ENCODE peak calls at places on chromosomes 5 and 9, in four cellular contexts. N is PC-9, Q is aorta, D is thyroid gland. Y is an unnamed sample. For H3K36me3, the result is how much of the 10 kb centered on the place peaks cover.

GRCh38 chr9:121286973-121287721 is 19.2 kb downstream of the GSN start:
- DNase-seq in Q (peak), D (peak), N (peak), Y (peak)

GRCh38 chr5:76807296-76807695 is 11.5 kb upstream of the F2RL1 start:
- DNase-seq in D (peak), Q (peak), N (peak), Y (peak)

GRCh38 chr5:96293966-96294886 is 138.8 kb downstream of the PCSK1 start:
- DNase-seq in Q (no peak), D (no peak), N (no peak), Y (no peak)

GRCh38 chr5:147481857-147482256 is 28.0 kb downstream of the DPYSL3 start:
- DNase-seq in Q (no peak), N (no peak), D (no peak), Y (peak)

GRCh38 chr9:125079931-125080330 is 63.4 kb downstream of the SCAI start:
- DNase-seq in Q (no peak), N (no peak), D (no peak), Y (no peak)

GRCh38 chr5:138661991-138662434 is 86.8 kb upstream of the HSPA9 start:
- DNase-seq in D (no peak), Q (no peak), N (no peak), Y (no peak)

GRCh38 chr5:34586117-34586885 is 69.8 kb upstream of the RAI14 start:
- DNase-seq in Q (no peak), N (peak), D (no peak), Y (no peak)

GRCh38 chr5:39928709-39929108 is 503.9 kb upstream of the DAB2 start:
- DNase-seq in N (no peak), Q (no peak), D (no peak), Y (no peak)

GRCh38 chr5:77367733-77368132 is 124.4 kb downstream of the WDR41 start:
- DNase-seq in N (no peak), Q (peak), D (no peak), Y (no peak)

GRCh38 chr9:85024374-85024773 is 354.8 kb downstream of the NTRK2 start:
- DNase-seq in N (no peak), Q (no peak), D (no peak), Y (no peak)

GRCh38 chr5:76422742-76423141 is 19.7 kb downstream of the IQGAP2 start:
- DNase-seq in N (no peak), D (no peak), Q (no peak), Y (no peak)

GRCh38 chr5:93582677-93583524 is at the start of gene NR2F1:
- DNase-seq in Q (no peak), D (peak), N (peak), Y (peak)

GRCh38 chr9:17734674-17735073 is 155.8 kb downstream of the SH3GL2 start:
- DNase-seq in D (no peak), Q (no peak), N (no peak), Y (no peak)

GRCh38 chr5:42826757-42827156 is 15.1 kb upstream of the SELENOP start:
- DNase-seq in Q (no peak), N (no peak), D (no peak), Y (no peak)

GRCh38 chr5:154207204-154207603 is 16.7 kb downstream of the GALNT10 start:
- DNase-seq in N (no peak), Q (no peak), D (no peak), Y (no peak)
- H3K27ac ChIP-seq in N (no peak), Q (no peak), D (no peak), Y (no peak)

DNA sequence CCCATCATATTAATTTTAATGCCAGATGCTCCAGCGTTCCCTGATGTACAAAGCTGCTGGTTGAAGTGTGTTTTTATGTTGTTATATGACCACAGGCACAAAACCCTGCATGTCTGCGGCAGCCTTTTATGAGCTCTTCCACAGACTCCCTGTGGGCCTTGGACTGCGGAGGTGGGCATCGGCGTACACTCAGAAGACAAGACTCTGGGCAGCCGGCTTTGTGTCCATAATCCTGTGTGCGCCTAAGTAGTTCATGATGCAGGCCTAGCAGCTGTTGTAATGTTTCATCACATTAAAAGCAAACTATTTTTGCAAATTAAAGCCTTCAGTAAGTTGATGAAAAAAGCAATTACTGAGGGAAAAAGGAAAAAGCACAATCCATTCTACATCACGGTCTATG is 78.8 kb downstream of the SEMA6A start:
- DNase-seq in N (no peak), Q (no peak), D (no peak), Y (no peak)
- H3K36me3 ChIP-seq in N (under half), Q (under half), D (under half), Y (under half)

DNA sequence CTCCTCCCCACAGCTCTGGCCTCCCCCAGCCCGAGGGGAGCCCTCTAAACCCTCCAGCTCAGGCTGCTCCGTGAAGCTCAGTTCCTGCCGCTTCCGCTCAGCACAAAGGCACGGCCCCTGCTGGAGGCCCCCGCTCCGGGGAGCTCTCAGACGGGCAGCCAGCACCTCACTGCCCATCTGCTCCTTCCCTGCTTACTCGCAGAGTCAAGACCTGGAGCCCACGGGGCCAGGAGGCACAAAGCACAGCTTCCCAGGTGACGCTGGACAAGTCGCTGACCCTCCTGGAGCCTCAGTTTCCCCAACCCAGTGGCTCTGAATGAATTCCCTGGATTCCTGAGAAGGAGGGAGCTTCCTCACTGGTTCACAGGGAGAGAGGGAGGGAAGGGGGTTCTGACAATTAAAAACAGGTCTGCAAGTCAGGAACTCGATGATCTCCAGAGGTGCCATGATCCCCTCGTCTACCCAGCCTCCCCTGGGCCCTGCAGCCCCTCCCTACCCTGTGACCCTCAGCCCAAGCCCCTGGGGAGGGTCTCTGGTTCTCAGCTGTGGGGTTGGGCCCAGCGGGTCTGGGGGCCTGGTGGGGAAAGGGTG is 36.2 kb downstream of the VAV2 start:
- DNase-seq in N (no peak), Q (peak), D (peak), Y (no peak)
- H3K27ac ChIP-seq in N (no peak), Q (no peak), D (peak), Y (peak)

GRCh38 chr5:154791535-154791934 is 36.4 kb downstream of the LARP1 start:
- DNase-seq in D (no peak), N (no peak), Q (no peak), Y (no peak)
- H3K36me3 ChIP-seq in D (under half), N (under half), Q (under half), Y (half or more)

DNA sequence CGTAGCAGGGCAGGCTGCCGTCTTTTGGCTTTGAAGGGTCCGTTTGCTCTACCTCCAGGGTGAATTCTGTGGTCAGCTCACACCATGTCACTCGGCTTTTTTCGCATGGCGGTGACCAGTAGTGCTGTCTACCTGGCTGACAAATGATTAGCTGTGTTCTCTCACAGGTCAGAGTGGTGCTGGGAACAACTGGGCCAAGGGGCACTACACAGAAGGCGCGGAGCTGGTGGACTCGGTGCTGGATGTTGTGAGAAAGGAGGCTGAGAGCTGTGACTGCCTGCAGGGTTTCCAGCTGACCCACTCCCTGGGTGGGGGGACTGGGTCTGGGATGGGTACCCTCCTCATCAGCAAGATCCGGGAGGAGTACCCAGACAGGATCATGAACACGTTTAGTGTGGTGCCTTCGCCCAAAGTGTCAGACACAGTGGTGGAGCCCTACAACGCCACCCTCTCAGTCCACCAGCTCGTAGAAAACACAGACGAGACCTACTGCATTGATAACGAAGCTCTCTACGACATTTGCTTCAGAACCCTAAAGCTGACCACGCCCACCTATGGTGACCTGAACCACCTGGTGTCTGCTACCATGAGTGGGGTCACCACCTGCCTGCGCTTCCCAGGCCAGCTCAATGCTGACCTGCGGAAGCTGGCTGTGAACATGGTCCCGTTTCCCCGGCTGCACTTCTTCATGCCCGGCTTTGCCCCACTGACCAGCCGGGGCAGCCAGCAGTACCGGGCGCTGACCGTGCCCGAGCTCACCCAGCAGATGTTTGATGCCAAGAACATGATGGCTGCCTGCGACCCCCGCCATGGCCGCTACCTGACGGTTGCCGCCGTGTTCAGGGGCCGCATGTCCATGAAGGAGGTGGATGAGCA is 1.5 kb downstream of the TUBB4B start:
- DNase-seq in D (no peak), N (no peak), Q (no peak), Y (no peak)
- H3K27ac ChIP-seq in D (no peak), N (peak), Q (no peak), Y (no peak)

GRCh38 chr9:136046555-136046921 is 48.6 kb downstream of the NACC2 start:
- DNase-seq in N (no peak), Q (no peak), D (no peak), Y (no peak)

GRCh38 chr9:136047076-136047774 is 47.9 kb downstream of the NACC2 start:
- DNase-seq in N (no peak), Q (no peak), D (no peak), Y (no peak)

GRCh38 chr9:136044971-136045594 is 50.0 kb downstream of the NACC2 start:
- DNase-seq in N (no peak), D (no peak), Q (no peak), Y (no peak)

GRCh38 chr9:136044207-136044970 is 50.7 kb downstream of the NACC2 start:
- DNase-seq in D (no peak), N (no peak), Q (no peak), Y (no peak)

DNA sequence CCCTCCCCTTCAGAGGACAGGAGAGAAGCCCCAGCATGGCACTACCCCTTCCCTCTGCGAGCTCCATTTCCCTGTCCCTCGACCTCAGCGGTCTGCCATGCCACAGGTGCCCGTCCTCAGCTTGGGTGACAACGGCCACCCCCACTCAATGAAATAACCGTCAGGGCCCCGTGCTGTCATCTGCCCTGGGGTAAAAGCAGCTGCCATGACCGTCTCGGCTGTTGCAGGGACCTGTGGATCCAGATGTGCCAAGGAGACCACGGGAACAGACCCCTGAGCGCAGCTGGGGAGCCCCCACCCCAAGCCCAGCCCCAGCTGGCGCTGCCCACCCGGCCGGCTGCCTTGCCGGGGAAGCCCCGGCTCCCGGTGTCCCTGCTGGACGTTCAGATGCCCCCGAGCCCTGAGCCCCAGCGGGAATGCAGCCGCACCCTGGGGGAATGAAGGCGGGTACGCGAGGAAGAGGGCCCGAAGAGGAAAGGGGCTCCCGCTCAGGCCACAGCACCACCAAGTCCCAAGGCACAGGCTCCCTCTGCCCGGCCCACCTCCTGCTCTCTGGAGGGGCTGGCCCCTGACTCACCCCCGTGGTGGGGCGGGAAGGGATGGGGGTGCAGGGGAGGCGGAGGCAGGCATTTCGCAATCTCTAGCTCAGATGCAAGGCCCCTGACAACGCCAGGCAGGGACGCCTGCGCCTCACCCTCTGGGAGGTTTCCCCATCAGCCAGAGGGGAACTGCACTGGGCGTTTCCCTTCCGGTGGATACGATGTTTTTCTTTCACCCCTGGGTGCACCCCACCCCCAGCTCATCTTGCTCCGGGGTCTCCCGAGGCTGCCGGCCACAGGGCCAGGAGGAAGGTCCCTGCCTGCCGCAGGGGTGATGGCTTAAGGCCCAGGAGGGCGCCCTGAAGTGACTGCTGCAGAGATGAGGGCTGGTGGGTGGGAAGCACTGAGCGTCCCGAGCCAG is 49.2 kb downstream of the NACC2 start:
- DNase-seq in Q (no peak), N (no peak), D (no peak), Y (no peak)
- H3K36me3 ChIP-seq in Q (under half), N (under half), D (under half), Y (under half)

GRCh38 chr9:76944011-76944410 is 38.1 kb upstream of the PRUNE2 start:
- DNase-seq in Q (no peak), D (no peak), N (no peak), Y (no peak)
- H3K27ac ChIP-seq in Q (no peak), D (no peak), N (no peak), Y (no peak)

GRCh38 chr5:134819404-134819963 is 26.3 kb upstream of the C5orf24 start:
- DNase-seq in D (no peak), N (no peak), Q (no peak), Y (no peak)

GRCh38 chr5:134824681-134825080 is 21.1 kb upstream of the C5orf24 start:
- DNase-seq in N (no peak), Q (no peak), D (no peak), Y (peak)

GRCh38 chr5:134825212-134825611 is 20.6 kb upstream of the C5orf24 start:
- DNase-seq in Q (no peak), N (no peak), D (no peak), Y (no peak)

GRCh38 chr5:134818776-134819175 is 27.0 kb upstream of the C5orf24 start:
- DNase-seq in N (no peak), D (no peak), Q (no peak), Y (no peak)

DNA sequence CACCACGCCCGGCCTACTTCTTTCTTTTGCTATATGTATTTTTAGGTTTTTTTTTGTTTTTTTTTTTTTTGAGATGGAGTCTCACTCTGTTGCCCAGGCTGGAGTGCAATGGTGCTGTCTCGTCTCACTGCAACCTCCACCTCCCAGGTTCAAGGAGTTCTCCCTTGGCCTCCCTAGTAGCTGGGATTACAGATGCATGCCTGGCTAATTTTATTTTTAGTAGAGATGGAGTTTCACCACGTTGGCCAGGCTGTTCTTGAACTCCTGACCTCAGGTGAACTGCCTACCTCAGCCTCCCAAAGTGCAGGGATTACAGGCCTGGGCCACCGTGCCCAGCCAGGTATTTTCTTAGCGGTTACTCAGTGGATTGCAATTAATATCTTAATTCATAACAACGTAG is 23.9 kb upstream of the C5orf24 start:
- DNase-seq in D (no peak), Q (peak), N (no peak), Y (no peak)
- H3K36me3 ChIP-seq in D (under half), Q (under half), N (under half), Y (half or more)

Y was measured in SJSA1.